ENCODE peak calls at places on chromosomes 6 and 20, in eight cellular contexts. One of them, this sample, is unnamed.

GRCh38 chr6:47646689-47647088 is 51.7 kb upstream of the ADGRF4 start:
- DNase-seq in occipital lobe: no peak
- DNase-seq in LHCN-M2: no peak
- DNase-seq in amygdala: no peak
- DNase-seq in GM06990: no peak
- DNase-seq in HepG2: no peak
- DNase-seq in naive thymus-derived CD8-positive, alpha-beta T cell: no peak
- DNase-seq in stimulated activated CD4-positive, alpha-beta T cell treated with anti-CD3 and anti-CD28 coated beads, TNF-alpha, amount 100 ng/mL, for 1 hour: no peak
- DNase-seq in this sample: no peak

GRCh38 chr6:149224399-149224798 is 93.1 kb upstream of the TAB2 start:
- DNase-seq in occipital lobe: no peak
- DNase-seq in LHCN-M2: no peak
- DNase-seq in amygdala: no peak
- DNase-seq in GM06990: no peak
- DNase-seq in HepG2: no peak
- DNase-seq in naive thymus-derived CD8-positive, alpha-beta T cell: no peak
- DNase-seq in stimulated activated CD4-positive, alpha-beta T cell treated with anti-CD3 and anti-CD28 coated beads, TNF-alpha, amount 100 ng/mL, for 1 hour: no peak
- DNase-seq in this sample: no peak

GRCh38 chr6:65707134-65707826 is at the start of gene EYS:
- DNase-seq in occipital lobe: no peak
- DNase-seq in LHCN-M2: no peak
- DNase-seq in amygdala: no peak
- DNase-seq in GM06990: no peak
- DNase-seq in HepG2: no peak
- DNase-seq in naive thymus-derived CD8-positive, alpha-beta T cell: no peak
- DNase-seq in stimulated activated CD4-positive, alpha-beta T cell treated with anti-CD3 and anti-CD28 coated beads, TNF-alpha, amount 100 ng/mL, for 1 hour: no peak
- DNase-seq in this sample: no peak

GRCh38 chr20:56987992-56988391 is 278.4 kb downstream of the BMP7 start:
- DNase-seq in occipital lobe: no peak
- DNase-seq in LHCN-M2: no peak
- DNase-seq in amygdala: no peak
- DNase-seq in GM06990: no peak
- DNase-seq in HepG2: no peak
- DNase-seq in naive thymus-derived CD8-positive, alpha-beta T cell: no peak
- DNase-seq in stimulated activated CD4-positive, alpha-beta T cell treated with anti-CD3 and anti-CD28 coated beads, TNF-alpha, amount 100 ng/mL, for 1 hour: no peak
- DNase-seq in this sample: no peak

GRCh38 chr6:27667651-27668441 is 194.9 kb upstream of the ZNF184 start:
- DNase-seq in occipital lobe: no peak
- DNase-seq in LHCN-M2: no peak
- DNase-seq in amygdala: no peak
- DNase-seq in GM06990: no peak
- DNase-seq in HepG2: no peak
- DNase-seq in naive thymus-derived CD8-positive, alpha-beta T cell: no peak
- DNase-seq in stimulated activated CD4-positive, alpha-beta T cell treated with anti-CD3 and anti-CD28 coated beads, TNF-alpha, amount 100 ng/mL, for 1 hour: no peak
- DNase-seq in this sample: no peak

GRCh38 chr20:25044660-25045342 is 13.1 kb downstream of the ACSS1 start:
- DNase-seq in occipital lobe: no peak
- DNase-seq in LHCN-M2: no peak
- DNase-seq in amygdala: no peak
- DNase-seq in GM06990: no peak
- DNase-seq in HepG2: no peak
- DNase-seq in naive thymus-derived CD8-positive, alpha-beta T cell: no peak
- DNase-seq in stimulated activated CD4-positive, alpha-beta T cell treated with anti-CD3 and anti-CD28 coated beads, TNF-alpha, amount 100 ng/mL, for 1 hour: no peak
- DNase-seq in this sample: no peak

GRCh38 chr20:41030536-41031242 is 2.1 kb downstream of the TOP1 start:
- DNase-seq in occipital lobe: no peak
- DNase-seq in LHCN-M2: peak
- DNase-seq in amygdala: no peak
- DNase-seq in GM06990: no peak
- DNase-seq in HepG2: peak
- DNase-seq in naive thymus-derived CD8-positive, alpha-beta T cell: no peak
- DNase-seq in stimulated activated CD4-positive, alpha-beta T cell treated with anti-CD3 and anti-CD28 coated beads, TNF-alpha, amount 100 ng/mL, for 1 hour: no peak
- DNase-seq in this sample: peak

GRCh38 chr6:129849456-129849855 is 11.7 kb downstream of the TMEM244 start:
- DNase-seq in occipital lobe: no peak
- DNase-seq in LHCN-M2: peak
- DNase-seq in amygdala: no peak
- DNase-seq in GM06990: no peak
- DNase-seq in HepG2: no peak
- DNase-seq in naive thymus-derived CD8-positive, alpha-beta T cell: no peak
- DNase-seq in stimulated activated CD4-positive, alpha-beta T cell treated with anti-CD3 and anti-CD28 coated beads, TNF-alpha, amount 100 ng/mL, for 1 hour: no peak
- DNase-seq in this sample: no peak

GRCh38 chr20:52724586-52724985 is 247.6 kb upstream of the TSHZ2 start:
- DNase-seq in occipital lobe: no peak
- DNase-seq in LHCN-M2: no peak
- DNase-seq in amygdala: no peak
- DNase-seq in GM06990: no peak
- DNase-seq in HepG2: no peak
- DNase-seq in naive thymus-derived CD8-positive, alpha-beta T cell: no peak
- DNase-seq in stimulated activated CD4-positive, alpha-beta T cell treated with anti-CD3 and anti-CD28 coated beads, TNF-alpha, amount 100 ng/mL, for 1 hour: no peak
- DNase-seq in this sample: no peak

GRCh38 chr6:73377225-73377624 is 7.5 kb upstream of the OOEP start:
- DNase-seq in occipital lobe: no peak
- DNase-seq in LHCN-M2: no peak
- DNase-seq in amygdala: no peak
- DNase-seq in GM06990: no peak
- DNase-seq in HepG2: no peak
- DNase-seq in naive thymus-derived CD8-positive, alpha-beta T cell: no peak
- DNase-seq in stimulated activated CD4-positive, alpha-beta T cell treated with anti-CD3 and anti-CD28 coated beads, TNF-alpha, amount 100 ng/mL, for 1 hour: no peak
- DNase-seq in this sample: no peak

GRCh38 chr6:142702501-142703460 is 242.2 kb downstream of the HIVEP2 start:
- DNase-seq in occipital lobe: peak
- DNase-seq in LHCN-M2: no peak
- DNase-seq in amygdala: no peak
- DNase-seq in GM06990: peak
- DNase-seq in HepG2: no peak
- DNase-seq in naive thymus-derived CD8-positive, alpha-beta T cell: no peak
- DNase-seq in stimulated activated CD4-positive, alpha-beta T cell treated with anti-CD3 and anti-CD28 coated beads, TNF-alpha, amount 100 ng/mL, for 1 hour: no peak
- DNase-seq in this sample: no peak

GRCh38 chr6:119442776-119443184 is 93.2 kb upstream of the MAN1A1 start:
- DNase-seq in occipital lobe: no peak
- DNase-seq in LHCN-M2: peak
- DNase-seq in amygdala: no peak
- DNase-seq in GM06990: peak
- DNase-seq in HepG2: peak
- DNase-seq in naive thymus-derived CD8-positive, alpha-beta T cell: no peak
- DNase-seq in stimulated activated CD4-positive, alpha-beta T cell treated with anti-CD3 and anti-CD28 coated beads, TNF-alpha, amount 100 ng/mL, for 1 hour: no peak
- DNase-seq in this sample: no peak

GRCh38 chr6:109690373-109690739 is 646 bp downstream of the AK9 start:
- DNase-seq in occipital lobe: no peak
- DNase-seq in LHCN-M2: peak
- DNase-seq in amygdala: peak
- DNase-seq in GM06990: peak
- DNase-seq in HepG2: peak
- DNase-seq in naive thymus-derived CD8-positive, alpha-beta T cell: peak
- DNase-seq in stimulated activated CD4-positive, alpha-beta T cell treated with anti-CD3 and anti-CD28 coated beads, TNF-alpha, amount 100 ng/mL, for 1 hour: peak
- DNase-seq in this sample: no peak

GRCh38 chr6:42454428-42454791 is 2.7 kb upstream of the TRERF1 start:
- DNase-seq in occipital lobe: no peak
- DNase-seq in LHCN-M2: no peak
- DNase-seq in amygdala: no peak
- DNase-seq in GM06990: no peak
- DNase-seq in HepG2: no peak
- DNase-seq in naive thymus-derived CD8-positive, alpha-beta T cell: no peak
- DNase-seq in stimulated activated CD4-positive, alpha-beta T cell treated with anti-CD3 and anti-CD28 coated beads, TNF-alpha, amount 100 ng/mL, for 1 hour: no peak
- DNase-seq in this sample: no peak

GRCh38 chr6:47134476-47135189 is 92.5 kb upstream of the ADGRF1 start:
- DNase-seq in occipital lobe: no peak
- DNase-seq in LHCN-M2: peak
- DNase-seq in amygdala: no peak
- DNase-seq in GM06990: no peak
- DNase-seq in HepG2: peak
- DNase-seq in naive thymus-derived CD8-positive, alpha-beta T cell: no peak
- DNase-seq in stimulated activated CD4-positive, alpha-beta T cell treated with anti-CD3 and anti-CD28 coated beads, TNF-alpha, amount 100 ng/mL, for 1 hour: no peak
- DNase-seq in this sample: peak

GRCh38 chr20:24753136-24753535 is 195.9 kb upstream of the CST7 start:
- DNase-seq in occipital lobe: no peak
- DNase-seq in LHCN-M2: no peak
- DNase-seq in amygdala: no peak
- DNase-seq in GM06990: no peak
- DNase-seq in HepG2: no peak
- DNase-seq in naive thymus-derived CD8-positive, alpha-beta T cell: no peak
- DNase-seq in stimulated activated CD4-positive, alpha-beta T cell treated with anti-CD3 and anti-CD28 coated beads, TNF-alpha, amount 100 ng/mL, for 1 hour: no peak
- DNase-seq in this sample: no peak

GRCh38 chr6:30227763-30228487 is 14.7 kb upstream of the TRIM26 start:
- DNase-seq in occipital lobe: no peak
- DNase-seq in LHCN-M2: no peak
- DNase-seq in amygdala: no peak
- DNase-seq in GM06990: no peak
- DNase-seq in HepG2: no peak
- DNase-seq in naive thymus-derived CD8-positive, alpha-beta T cell: no peak
- DNase-seq in stimulated activated CD4-positive, alpha-beta T cell treated with anti-CD3 and anti-CD28 coated beads, TNF-alpha, amount 100 ng/mL, for 1 hour: no peak
- DNase-seq in this sample: no peak

GRCh38 chr6:111804627-111805235 is 68.5 kb downstream of the FYN start:
- DNase-seq in occipital lobe: no peak
- DNase-seq in LHCN-M2: peak
- DNase-seq in amygdala: no peak
- DNase-seq in GM06990: peak
- DNase-seq in HepG2: no peak
- DNase-seq in naive thymus-derived CD8-positive, alpha-beta T cell: peak
- DNase-seq in stimulated activated CD4-positive, alpha-beta T cell treated with anti-CD3 and anti-CD28 coated beads, TNF-alpha, amount 100 ng/mL, for 1 hour: no peak
- DNase-seq in this sample: no peak

GRCh38 chr20:25227317-25227831 is 20.5 kb upstream of the PYGB start:
- DNase-seq in occipital lobe: no peak
- DNase-seq in LHCN-M2: peak
- DNase-seq in amygdala: no peak
- DNase-seq in GM06990: no peak
- DNase-seq in HepG2: peak
- DNase-seq in naive thymus-derived CD8-positive, alpha-beta T cell: no peak
- DNase-seq in stimulated activated CD4-positive, alpha-beta T cell treated with anti-CD3 and anti-CD28 coated beads, TNF-alpha, amount 100 ng/mL, for 1 hour: no peak
- DNase-seq in this sample: no peak

GRCh38 chr6:159969204-159969912 is 476 bp downstream of the IGF2R start:
- DNase-seq in occipital lobe: no peak
- DNase-seq in LHCN-M2: no peak
- DNase-seq in amygdala: no peak
- DNase-seq in GM06990: peak
- DNase-seq in HepG2: no peak
- DNase-seq in naive thymus-derived CD8-positive, alpha-beta T cell: no peak
- DNase-seq in stimulated activated CD4-positive, alpha-beta T cell treated with anti-CD3 and anti-CD28 coated beads, TNF-alpha, amount 100 ng/mL, for 1 hour: no peak
- DNase-seq in this sample: no peak

GRCh38 chr6:154619183-154619582 is 108.7 kb upstream of the CNKSR3 start:
- DNase-seq in occipital lobe: no peak
- DNase-seq in LHCN-M2: no peak
- DNase-seq in amygdala: no peak
- DNase-seq in GM06990: no peak
- DNase-seq in HepG2: no peak
- DNase-seq in naive thymus-derived CD8-positive, alpha-beta T cell: no peak
- DNase-seq in stimulated activated CD4-positive, alpha-beta T cell treated with anti-CD3 and anti-CD28 coated beads, TNF-alpha, amount 100 ng/mL, for 1 hour: no peak
- DNase-seq in this sample: no peak

GRCh38 chr20:20084296-20084752 is 32.0 kb downstream of the CFAP61 start:
- DNase-seq in occipital lobe: peak
- DNase-seq in LHCN-M2: peak
- DNase-seq in amygdala: no peak
- DNase-seq in GM06990: no peak
- DNase-seq in HepG2: no peak
- DNase-seq in naive thymus-derived CD8-positive, alpha-beta T cell: no peak
- DNase-seq in stimulated activated CD4-positive, alpha-beta T cell treated with anti-CD3 and anti-CD28 coated beads, TNF-alpha, amount 100 ng/mL, for 1 hour: no peak
- DNase-seq in this sample: no peak

GRCh38 chr20:57711826-57712225 is 2.0 kb upstream of the PMEPA1 start:
- DNase-seq in occipital lobe: no peak
- DNase-seq in LHCN-M2: no peak
- DNase-seq in amygdala: no peak
- DNase-seq in GM06990: no peak
- DNase-seq in HepG2: no peak
- DNase-seq in naive thymus-derived CD8-positive, alpha-beta T cell: no peak
- DNase-seq in stimulated activated CD4-positive, alpha-beta T cell treated with anti-CD3 and anti-CD28 coated beads, TNF-alpha, amount 100 ng/mL, for 1 hour: no peak
- DNase-seq in this sample: no peak

GRCh38 chr6:6626227-6626626 is 37.7 kb downstream of the LY86 start:
- DNase-seq in occipital lobe: no peak
- DNase-seq in LHCN-M2: no peak
- DNase-seq in amygdala: no peak
- DNase-seq in GM06990: no peak
- DNase-seq in HepG2: no peak
- DNase-seq in naive thymus-derived CD8-positive, alpha-beta T cell: no peak
- DNase-seq in stimulated activated CD4-positive, alpha-beta T cell treated with anti-CD3 and anti-CD28 coated beads, TNF-alpha, amount 100 ng/mL, for 1 hour: no peak
- DNase-seq in this sample: no peak

GRCh38 chr6:148446681-148447080 is 104.0 kb downstream of the SASH1 start:
- DNase-seq in occipital lobe: no peak
- DNase-seq in LHCN-M2: no peak
- DNase-seq in amygdala: no peak
- DNase-seq in GM06990: no peak
- DNase-seq in HepG2: no peak
- DNase-seq in naive thymus-derived CD8-positive, alpha-beta T cell: no peak
- DNase-seq in stimulated activated CD4-positive, alpha-beta T cell treated with anti-CD3 and anti-CD28 coated beads, TNF-alpha, amount 100 ng/mL, for 1 hour: no peak
- DNase-seq in this sample: no peak

GRCh38 chr20:24933266-24933908 is 15.7 kb upstream of the CST7 start:
- DNase-seq in occipital lobe: no peak
- DNase-seq in LHCN-M2: no peak
- DNase-seq in amygdala: no peak
- DNase-seq in GM06990: no peak
- DNase-seq in HepG2: no peak
- DNase-seq in naive thymus-derived CD8-positive, alpha-beta T cell: no peak
- DNase-seq in stimulated activated CD4-positive, alpha-beta T cell treated with anti-CD3 and anti-CD28 coated beads, TNF-alpha, amount 100 ng/mL, for 1 hour: no peak
- DNase-seq in this sample: no peak

GRCh38 chr20:46951405-46951804 is 56.8 kb downstream of the EYA2 start:
- DNase-seq in occipital lobe: no peak
- DNase-seq in LHCN-M2: peak
- DNase-seq in amygdala: no peak
- DNase-seq in GM06990: no peak
- DNase-seq in HepG2: no peak
- DNase-seq in naive thymus-derived CD8-positive, alpha-beta T cell: no peak
- DNase-seq in stimulated activated CD4-positive, alpha-beta T cell treated with anti-CD3 and anti-CD28 coated beads, TNF-alpha, amount 100 ng/mL, for 1 hour: no peak
- DNase-seq in this sample: no peak

GRCh38 chr20:4014031-4014474 is 1.3 kb downstream of the RNF24 start:
- DNase-seq in occipital lobe: no peak
- DNase-seq in LHCN-M2: peak
- DNase-seq in amygdala: no peak
- DNase-seq in GM06990: no peak
- DNase-seq in HepG2: peak
- DNase-seq in naive thymus-derived CD8-positive, alpha-beta T cell: peak
- DNase-seq in stimulated activated CD4-positive, alpha-beta T cell treated with anti-CD3 and anti-CD28 coated beads, TNF-alpha, amount 100 ng/mL, for 1 hour: no peak
- DNase-seq in this sample: peak

GRCh38 chr6:14035448-14035847 is 82.1 kb upstream of the CD83 start:
- DNase-seq in occipital lobe: no peak
- DNase-seq in LHCN-M2: peak
- DNase-seq in amygdala: no peak
- DNase-seq in GM06990: no peak
- DNase-seq in HepG2: no peak
- DNase-seq in naive thymus-derived CD8-positive, alpha-beta T cell: no peak
- DNase-seq in stimulated activated CD4-positive, alpha-beta T cell treated with anti-CD3 and anti-CD28 coated beads, TNF-alpha, amount 100 ng/mL, for 1 hour: no peak
- DNase-seq in this sample: peak

GRCh38 chr20:19181552-19181951 is 30.9 kb upstream of the SLC24A3 start:
- DNase-seq in occipital lobe: no peak
- DNase-seq in LHCN-M2: no peak
- DNase-seq in amygdala: no peak
- DNase-seq in GM06990: peak
- DNase-seq in HepG2: no peak
- DNase-seq in naive thymus-derived CD8-positive, alpha-beta T cell: no peak
- DNase-seq in stimulated activated CD4-positive, alpha-beta T cell treated with anti-CD3 and anti-CD28 coated beads, TNF-alpha, amount 100 ng/mL, for 1 hour: no peak
- DNase-seq in this sample: no peak

This sample was measured in AG04450.